ENCODE peak calls at places on chromosomes 11 and 22, in six cellular contexts. L, W, G, R, F and I are unnamed samples.

GRCh38 chr11:134558916-134559616 is 147.0 kb upstream of the B3GAT1 start:
- DNase-seq in W (no peak), F (no peak), L (peak; percentile 31), R (peak; percentile 90), G (no peak), I (no peak)

GRCh38 chr11:82846037-82846383 is 54.2 kb downstream of the PRCP start:
- DNase-seq in L (no peak), W (no peak), R (no peak), G (no peak), F (no peak), I (no peak)

GRCh38 chr22:31451709-31452571 is 37.7 kb downstream of the EIF4ENIF1 start:
- DNase-seq in G (peak; percentile 5), R (no peak), W (peak; percentile 69), F (peak; percentile 1), L (peak; percentile 48), I (peak; percentile 46)

GRCh38 chr11:62540804-62541671 is 5.6 kb downstream of the AHNAK start:
- DNase-seq in R (no peak), W (no peak), L (no peak), F (no peak), G (peak; percentile 77), I (no peak)

GRCh38 chr11:79461144-79461543 is 20.3 kb upstream of the TENM4 start:
- DNase-seq in L (peak; percentile 77), F (no peak), G (no peak), W (peak; percentile 45), R (peak; percentile 78), I (no peak)

GRCh38 chr11:47185305-47186075 is 744 bp downstream of the PACSIN3 start:
- DNase-seq in G (peak; percentile 80), F (no peak), L (peak; percentile 95), W (peak; percentile 84), R (no peak), I (no peak)

GRCh38 chr11:18566406-18566805 is 22.1 kb downstream of the UEVLD start:
- DNase-seq in L (no peak), G (no peak), R (no peak), F (no peak), W (no peak), I (no peak)

GRCh38 chr11:3803726-3804510 is 4.4 kb upstream of the PGAP2 start:
- DNase-seq in G (peak; percentile 30), W (peak; percentile 79), L (no peak), F (peak; percentile 11), R (no peak), I (no peak)

GRCh38 chr11:121520243-121521144 is 67.7 kb upstream of the SORL1-AS1 start:
- DNase-seq in F (peak; percentile 57), L (no peak), W (peak; percentile 30), G (peak; percentile 21), R (no peak), I (no peak)
- H3K4me3 ChIP-seq in F (no peak overlapping the region), L (no peak overlapping the region), W (no peak overlapping the region), G (no peak overlapping the region), R (no peak overlapping the region), I (no peak overlapping the region)

DNA sequence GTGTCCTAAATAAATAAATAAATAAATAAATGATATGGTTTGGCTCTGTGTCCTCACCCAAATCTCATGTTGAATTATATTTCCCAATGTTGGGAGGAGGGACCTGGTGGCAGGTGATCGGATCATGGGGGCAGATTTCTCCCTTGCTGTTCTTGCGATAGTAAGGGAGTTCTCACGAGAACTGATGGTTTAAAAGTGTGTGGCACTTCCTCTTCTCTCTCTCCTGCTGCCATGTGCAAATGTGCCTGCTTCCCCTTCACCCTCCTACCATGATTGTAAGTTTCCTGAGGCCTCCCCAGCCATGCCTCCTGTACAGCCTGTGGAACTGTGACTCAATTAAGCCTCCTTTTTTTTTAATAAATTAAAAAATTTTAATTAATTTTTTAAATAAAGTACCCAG is 138.2 kb downstream of the FBXO7 start:
- DNase-seq in W (no peak), L (no peak), R (no peak), F (no peak), G (no peak), I (no peak)
- H3K27me3 ChIP-seq in W (no peaks in the 10 kb centered on the region), L (no peaks in the 10 kb centered on the region), R (no peaks in the 10 kb centered on the region), F (peaks cover 6% of the 10 kb centered on the region), G (no peaks in the 10 kb centered on the region), I (no peaks in the 10 kb centered on the region)

DNA sequence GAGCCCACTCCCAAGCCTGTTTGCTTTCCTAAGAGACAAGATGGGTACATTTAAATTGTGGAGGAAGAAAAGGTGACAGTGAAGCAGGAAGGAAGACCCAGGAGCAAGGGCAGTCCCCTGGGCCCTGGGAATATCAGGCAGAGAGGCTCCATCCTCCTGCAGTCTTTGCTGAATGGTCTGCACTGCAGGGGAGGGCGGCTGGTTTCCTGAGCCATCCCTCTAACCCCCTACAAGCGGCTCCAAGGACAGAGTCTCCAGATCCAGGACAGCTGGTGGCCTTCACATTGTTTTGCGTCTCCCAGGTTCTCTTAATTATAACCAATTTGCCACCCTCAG is 53.7 kb upstream of the EMID1 start:
- DNase-seq in W (no peak), L (peak; percentile 87), R (no peak), F (no peak), G (no peak), I (no peak)
- H3K4me3 ChIP-seq in W (no peak overlapping the region), L (no peak overlapping the region), R (no peak overlapping the region), F (no peak overlapping the region), G (no peak overlapping the region), I (no peak overlapping the region)

GRCh38 chr11:1867381-1867780 is 14.5 kb downstream of the LSP1 start:
- DNase-seq in L (no peak), G (no peak), F (no peak), W (no peak), R (no peak), I (no peak)

GRCh38 chr11:1866776-1867175 is 13.9 kb downstream of the LSP1 start:
- DNase-seq in G (no peak), R (no peak), F (no peak), W (no peak), L (no peak), I (no peak)

GRCh38 chr11:1864831-1865665 is 12.2 kb downstream of the LSP1 start:
- DNase-seq in W (no peak), G (no peak), L (no peak), R (no peak), F (no peak), I (no peak)

GRCh38 chr11:1868056-1868635 is 15.3 kb downstream of the LSP1 start:
- DNase-seq in W (no peak), G (no peak), F (no peak), L (no peak), R (no peak), I (no peak)

DNA sequence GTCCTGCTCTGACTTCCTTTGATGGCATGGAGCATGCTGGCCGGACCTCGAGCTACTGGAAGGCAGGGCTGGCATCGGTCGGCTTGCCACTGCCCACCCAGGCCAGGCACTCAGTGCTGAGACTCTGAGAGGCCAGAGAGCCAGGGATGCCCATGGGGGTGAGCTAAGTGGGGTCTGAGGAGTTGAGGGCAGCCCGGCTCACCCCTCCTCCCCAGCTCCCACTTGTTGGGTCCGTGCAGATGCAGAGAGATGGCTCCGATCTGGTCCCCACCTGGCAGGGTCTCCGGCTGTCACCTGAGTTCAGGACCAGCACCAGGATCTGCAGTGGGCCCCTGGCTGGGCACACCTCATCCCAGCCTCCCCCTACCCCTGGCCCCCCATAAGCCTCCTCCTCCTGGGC is 13.3 kb downstream of the LSP1 start:
- DNase-seq in G (no peak), R (no peak), W (no peak), L (no peak), F (no peak), I (no peak)
- H3K27me3 ChIP-seq in G (peaks cover 2% of the 10 kb centered on the region), R (peaks cover 4% of the 10 kb centered on the region), W (peaks cover 32% of the 10 kb centered on the region), L (no peaks in the 10 kb centered on the region), F (peaks cover 20% of the 10 kb centered on the region), I (no peaks in the 10 kb centered on the region)

GRCh38 chr11:59171508-59172322 is at the start of gene DTX4:
- DNase-seq in W (peak; percentile 93), R (peak; percentile 97), F (peak; percentile 76), L (peak; percentile 98), G (peak; percentile 92), I (peak; percentile 91)
- H3K4me3 ChIP-seq in W (peak within 1 kb of the TSS; percentile 78), R (peak within 1 kb of the TSS; percentile 67), F (peak within 1 kb of the TSS; percentile 71), L (peak within 1 kb of the TSS; percentile 88), G (peak within 1 kb of the TSS; percentile 62), I (peak within 1 kb of the TSS; percentile 84)

GRCh38 chr11:43573873-43574272 is 106.7 kb upstream of the HSD17B12 start:
- DNase-seq in R (no peak), L (no peak), W (no peak), G (no peak), F (no peak), I (no peak)

GRCh38 chr11:43574949-43575915 is 105.3 kb upstream of the HSD17B12 start:
- DNase-seq in R (no peak), L (peak; percentile 74), W (no peak), G (peak; percentile 54), F (peak; percentile 23), I (no peak)

GRCh38 chr11:43577566-43578264 is 102.8 kb upstream of the HSD17B12 start:
- DNase-seq in W (no peak), F (no peak), L (no peak), R (no peak), G (no peak), I (no peak)

GRCh38 chr11:43576834-43577521 is 103.6 kb upstream of the HSD17B12 start:
- DNase-seq in W (peak; percentile 48), G (peak; percentile 59), F (no peak), R (no peak), L (peak; percentile 95), I (peak; percentile 7)

DNA sequence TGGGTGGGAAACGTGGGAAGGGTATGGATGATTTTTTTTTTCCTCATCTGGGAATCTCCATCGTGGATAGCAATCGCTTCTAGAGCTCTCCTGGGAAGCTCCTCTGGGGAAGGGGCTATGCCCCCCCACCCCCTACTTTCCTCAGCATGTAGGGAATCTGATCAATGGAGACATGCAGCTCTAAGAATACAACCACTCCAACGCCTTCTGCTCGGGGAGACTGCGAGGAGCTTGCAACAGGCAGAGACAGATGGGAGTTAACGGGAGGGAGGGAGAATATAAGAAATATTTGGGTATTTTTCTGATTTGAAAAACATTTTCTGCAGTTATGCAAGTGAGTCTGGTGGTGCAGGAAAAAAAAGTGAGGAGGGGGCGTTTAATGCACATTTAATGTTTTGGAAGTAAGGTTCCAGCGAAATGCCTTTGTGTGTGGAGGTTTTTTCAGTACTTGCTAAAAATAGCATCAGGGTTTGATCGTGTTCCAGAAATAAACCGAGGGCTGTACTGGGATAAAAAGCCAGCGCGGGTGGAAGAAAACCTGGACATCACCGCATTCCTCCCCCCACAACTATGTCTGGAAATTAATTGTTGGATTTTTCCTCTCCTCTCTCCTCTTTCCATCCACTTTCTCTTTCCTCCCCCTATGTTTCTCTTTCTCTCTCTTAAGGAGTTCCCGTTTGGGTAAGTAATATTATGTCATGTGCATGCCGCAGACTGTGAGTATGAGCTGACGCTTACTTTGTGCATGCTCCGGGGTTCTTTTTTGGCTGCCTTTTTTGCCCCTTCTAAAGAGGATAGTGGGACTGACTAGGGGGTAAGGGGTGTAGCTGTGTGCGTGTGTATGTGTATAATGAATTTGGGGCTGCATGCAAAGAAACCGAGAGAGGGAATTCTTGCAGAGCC is 104.4 kb upstream of the HSD17B12 start:
- DNase-seq in F (no peak), W (no peak), L (no peak), G (no peak), R (no peak), I (no peak)
- H3K27me3 ChIP-seq in F (peaks cover 84% of the 10 kb centered on the region), W (peaks cover 72% of the 10 kb centered on the region), L (peaks cover 99% of the 10 kb centered on the region), G (peaks cover 88% of the 10 kb centered on the region), R (peaks cover 85% of the 10 kb centered on the region), I (peaks cover 7% of the 10 kb centered on the region)

GRCh38 chr11:59029490-59029889 is 56.6 kb upstream of the GLYATL1B start:
- DNase-seq in G (no peak), W (no peak), R (no peak), L (no peak), F (no peak), I (peak; percentile 53)
- H3K4me3 ChIP-seq in G (no peak overlapping the region), W (no peak overlapping the region), R (no peak overlapping the region), L (no peak overlapping the region), F (no peak overlapping the region), I (no peak overlapping the region)

GRCh38 chr11:117874253-117874909 is 2.1 kb downstream of the FXYD6 start:
- DNase-seq in F (no peak), G (no peak), L (peak; percentile 86), R (no peak), W (no peak), I (no peak)
- H3K27me3 ChIP-seq in F (peaks cover 54% of the 10 kb centered on the region), G (peaks cover 23% of the 10 kb centered on the region), L (peaks cover 4% of the 10 kb centered on the region), R (peaks cover 5% of the 10 kb centered on the region), W (peaks cover 100% of the 10 kb centered on the region), I (no peaks in the 10 kb centered on the region)